ENCODE peak calls at places on chromosomes 12 and 14, in seven cellular contexts. C is cerebellar cortex; V is nephron progenitor cell; U is amniotic stem cell; F is T-helper 17 cell; B is pancreas; Y is activated naive CD8-positive, alpha-beta T cell treated with anti-CD3 and anti-CD28 coated beads, Interleukin-2, amount 50 U/mL, for 24 hours. H is an unnamed sample.

GRCh38 chr14:96693986-96694385 is 103.2 kb upstream of the VRK1 start:
- DNase-seq in C (no peak), V (no peak), U (no peak), F (no peak), B (no peak), Y (no peak), H (no peak)

GRCh38 chr12:64893961-64894360 is 69.5 kb downstream of the TBC1D30 start:
- DNase-seq in C (no peak), V (no peak), U (peak; percentile 69), F (no peak), B (no peak), Y (no peak), H (no peak)

GRCh38 chr14:73662439-73663056 is 17.8 kb downstream of the DNAL1 start:
- DNase-seq in C (peak; percentile 31), V (no peak), U (peak; percentile 81), F (no peak), B (no peak), Y (no peak), H (no peak)

GRCh38 chr12:116465892-116466291 is 93.3 kb upstream of the MAP1LC3B2 start:
- DNase-seq in C (peak; percentile 24), V (no peak), U (no peak), F (no peak), B (peak; percentile 42), Y (no peak), H (no peak)

GRCh38 chr14:51323492-51323891 is 83.4 kb downstream of the TMX1 start:
- DNase-seq in C (no peak), V (no peak), U (no peak), F (no peak), B (no peak), Y (no peak), H (no peak)

GRCh38 chr12:78403136-78403535 is 461.4 kb upstream of the SYT1 start:
- DNase-seq in C (no peak), V (no peak), U (no peak), F (no peak), B (no peak), Y (no peak), H (no peak)

GRCh38 chr14:50013934-50014333 is 102.4 kb downstream of the VCPKMT start:
- DNase-seq in C (no peak), V (no peak), U (no peak), F (no peak), B (no peak), Y (no peak), H (no peak)

GRCh38 chr12:130764073-130764472 is 48.0 kb upstream of the RIMBP2 start:
- DNase-seq in C (peak; percentile 20), V (no peak), U (no peak), F (no peak), B (no peak), Y (no peak), H (no peak)

GRCh38 chr12:14896477-14897184 is 11.0 kb upstream of the MGP start:
- DNase-seq in C (peak; percentile 82), V (no peak), U (no peak), F (no peak), B (no peak), Y (no peak), H (no peak)

GRCh38 chr12:51536159-51536558 is 54.9 kb upstream of the SCN8A start:
- DNase-seq in C (no peak), V (no peak), U (no peak), F (no peak), B (no peak), Y (no peak), H (no peak)

GRCh38 chr14:99822800-99823455 is 29.7 kb downstream of the EML1 start:
- DNase-seq in C (peak; percentile 75), V (no peak), U (no peak), F (no peak), B (no peak), Y (no peak), H (no peak)

GRCh38 chr12:101707131-101707782 is 9.8 kb downstream of the CHPT1 start:
- DNase-seq in C (peak; percentile 10), V (no peak), U (no peak), F (no peak), B (no peak), Y (no peak), H (no peak)

GRCh38 chr12:2395352-2395977 is 342.7 kb downstream of the CACNA1C start:
- DNase-seq in C (peak; percentile 53), V (peak; percentile 79), U (no peak), F (no peak), B (no peak), Y (peak; percentile 53), H (no peak)

GRCh38 chr14:77862154-77862783 is 62.4 kb downstream of the ADCK1 start:
- DNase-seq in C (peak; percentile 66), V (peak; percentile 97), U (no peak), F (peak; percentile 49), B (peak; percentile 45), Y (peak; percentile 85), H (peak; percentile 44)

GRCh38 chr14:77036484-77037337 is 8.2 kb upstream of the IRF2BPL start:
- DNase-seq in C (peak; percentile 56), V (no peak), U (no peak), F (no peak), B (no peak), Y (no peak), H (no peak)

GRCh38 chr12:49907352-49907751 is 3.7 kb upstream of the FAIM2 start:
- DNase-seq in C (no peak), V (no peak), U (no peak), F (no peak), B (no peak), Y (no peak), H (no peak)

GRCh38 chr14:41830679-41831078 is 224.0 kb downstream of the LRFN5 start:
- DNase-seq in C (peak; percentile 20), V (no peak), U (no peak), F (no peak), B (no peak), Y (no peak), H (no peak)

GRCh38 chr12:56622535-56622934 is 7.6 kb downstream of the BAZ2A start:
- DNase-seq in C (no peak), V (no peak), U (no peak), F (no peak), B (no peak), Y (no peak), H (no peak)

GRCh38 chr12:11830298-11830937 is 180.9 kb downstream of the ETV6 start:
- DNase-seq in C (no peak), V (no peak), U (no peak), F (no peak), B (no peak), Y (no peak), H (no peak)

GRCh38 chr14:76274324-76274723 is 101.6 kb upstream of the ESRRB start:
- DNase-seq in C (no peak), V (no peak), U (no peak), F (no peak), B (no peak), Y (no peak), H (no peak)

GRCh38 chr14:75879031-75879430 is 102.8 kb downstream of the TGFB3 start:
- DNase-seq in C (no peak), V (no peak), U (peak; percentile 71), F (no peak), B (no peak), Y (no peak), H (no peak)

GRCh38 chr12:46089414-46090162 is 99.2 kb upstream of the SCAF11 start:
- DNase-seq in C (no peak), V (no peak), U (no peak), F (no peak), B (no peak), Y (no peak), H (no peak)

GRCh38 chr12:24066865-24067264 is 117.4 kb upstream of the SOX5 start:
- DNase-seq in C (no peak), V (no peak), U (no peak), F (no peak), B (no peak), Y (no peak), H (no peak)

GRCh38 chr12:7212678-7213077 is 23.2 kb downstream of the PEX5 start:
- DNase-seq in C (no peak), V (no peak), U (no peak), F (no peak), B (no peak), Y (no peak), H (no peak)

GRCh38 chr12:101563197-101563596 is 31.6 kb upstream of the MYBPC1 start:
- DNase-seq in C (no peak), V (no peak), U (no peak), F (no peak), B (no peak), Y (no peak), H (no peak)

H was measured in T-helper 1 cell.